ENCODE peak calls at places on chromosomes 5 and 9, in ten cellular contexts. One of them, this sample, is unnamed.

GRCh38 chr9:123359546-123359945 is 3.5 kb downstream of the CRB2 start:
- DNase-seq in adrenal gland: no peak
- DNase-seq in right lobe of liver: no peak
- DNase-seq in gastrocnemius medialis: no peak
- DNase-seq in sigmoid colon: no peak
- DNase-seq in breast epithelium: no peak
- DNase-seq in heart left ventricle: no peak
- DNase-seq in HCT116: no peak
- DNase-seq in IMR-90: no peak
- DNase-seq in NB4: no peak
- DNase-seq in this sample: no peak

GRCh38 chr5:132428811-132429440 is 59.4 kb downstream of the SLC22A5 start:
- DNase-seq in adrenal gland: peak; percentile 18
- DNase-seq in right lobe of liver: no peak
- DNase-seq in gastrocnemius medialis: no peak
- DNase-seq in sigmoid colon: no peak
- DNase-seq in breast epithelium: no peak
- DNase-seq in heart left ventricle: peak; percentile 12
- DNase-seq in HCT116: no peak
- DNase-seq in IMR-90: peak; percentile 87
- DNase-seq in NB4: no peak
- DNase-seq in this sample: peak; percentile 71

GRCh38 chr9:116687074-116687761 is at the start of gene TRIM32:
- DNase-seq in adrenal gland: peak; percentile 94
- DNase-seq in right lobe of liver: peak; percentile 93
- DNase-seq in gastrocnemius medialis: peak; percentile 92
- DNase-seq in sigmoid colon: peak; percentile 94
- DNase-seq in breast epithelium: peak; percentile 80
- DNase-seq in heart left ventricle: peak; percentile 93
- DNase-seq in HCT116: peak; percentile 51
- DNase-seq in IMR-90: peak; percentile 81
- DNase-seq in NB4: no peak
- DNase-seq in this sample: peak; percentile 85

GRCh38 chr9:14155237-14155636 is 158.7 kb downstream of the NFIB start:
- DNase-seq in adrenal gland: no peak
- DNase-seq in right lobe of liver: no peak
- DNase-seq in gastrocnemius medialis: no peak
- DNase-seq in sigmoid colon: no peak
- DNase-seq in breast epithelium: no peak
- DNase-seq in heart left ventricle: no peak
- DNase-seq in HCT116: no peak
- DNase-seq in IMR-90: no peak
- DNase-seq in NB4: no peak
- DNase-seq in this sample: no peak

GRCh38 chr5:138610468-138611294 is 35.5 kb upstream of the HSPA9 start:
- DNase-seq in adrenal gland: no peak
- DNase-seq in right lobe of liver: no peak
- DNase-seq in gastrocnemius medialis: no peak
- DNase-seq in sigmoid colon: peak; percentile 65
- DNase-seq in breast epithelium: no peak
- DNase-seq in heart left ventricle: no peak
- DNase-seq in HCT116: no peak
- DNase-seq in IMR-90: no peak
- DNase-seq in NB4: peak; percentile 10
- DNase-seq in this sample: no peak

GRCh38 chr9:124122813-124123462 is 111.4 kb downstream of the LHX2 start:
- DNase-seq in adrenal gland: no peak
- DNase-seq in right lobe of liver: no peak
- DNase-seq in gastrocnemius medialis: no peak
- DNase-seq in sigmoid colon: no peak
- DNase-seq in breast epithelium: no peak
- DNase-seq in heart left ventricle: no peak
- DNase-seq in HCT116: no peak
- DNase-seq in IMR-90: peak; percentile 43
- DNase-seq in NB4: peak; percentile 44
- DNase-seq in this sample: no peak

GRCh38 chr9:32161720-32162119 is 222.7 kb upstream of the ACO1 start:
- DNase-seq in adrenal gland: no peak
- DNase-seq in right lobe of liver: no peak
- DNase-seq in gastrocnemius medialis: no peak
- DNase-seq in sigmoid colon: no peak
- DNase-seq in breast epithelium: no peak
- DNase-seq in heart left ventricle: no peak
- DNase-seq in HCT116: no peak
- DNase-seq in IMR-90: no peak
- DNase-seq in NB4: no peak
- DNase-seq in this sample: no peak

GRCh38 chr9:116998305-116998704 is 311.2 kb downstream of the TRIM32 start:
- DNase-seq in adrenal gland: no peak
- DNase-seq in right lobe of liver: no peak
- DNase-seq in gastrocnemius medialis: no peak
- DNase-seq in sigmoid colon: no peak
- DNase-seq in breast epithelium: no peak
- DNase-seq in heart left ventricle: no peak
- DNase-seq in HCT116: no peak
- DNase-seq in IMR-90: peak; percentile 37
- DNase-seq in NB4: peak; percentile 20
- DNase-seq in this sample: no peak

GRCh38 chr5:80220268-80220897 is 35.5 kb downstream of the SERINC5 start:
- DNase-seq in adrenal gland: no peak
- DNase-seq in right lobe of liver: no peak
- DNase-seq in gastrocnemius medialis: no peak
- DNase-seq in sigmoid colon: no peak
- DNase-seq in breast epithelium: no peak
- DNase-seq in heart left ventricle: no peak
- DNase-seq in HCT116: no peak
- DNase-seq in IMR-90: no peak
- DNase-seq in NB4: no peak
- DNase-seq in this sample: no peak

GRCh38 chr9:126151671-126152050 is 175.0 kb upstream of the MVB12B start:
- DNase-seq in adrenal gland: no peak
- DNase-seq in right lobe of liver: no peak
- DNase-seq in gastrocnemius medialis: no peak
- DNase-seq in sigmoid colon: no peak
- DNase-seq in breast epithelium: no peak
- DNase-seq in heart left ventricle: no peak
- DNase-seq in HCT116: no peak
- DNase-seq in IMR-90: no peak
- DNase-seq in NB4: no peak
- DNase-seq in this sample: peak; percentile 10

GRCh38 chr5:147949711-147950573 is 43.6 kb upstream of the C5orf46 start:
- DNase-seq in adrenal gland: no peak
- DNase-seq in right lobe of liver: no peak
- DNase-seq in gastrocnemius medialis: no peak
- DNase-seq in sigmoid colon: no peak
- DNase-seq in breast epithelium: no peak
- DNase-seq in heart left ventricle: no peak
- DNase-seq in HCT116: peak; percentile 33
- DNase-seq in IMR-90: peak; percentile 39
- DNase-seq in NB4: peak; percentile 43
- DNase-seq in this sample: no peak

DNA sequence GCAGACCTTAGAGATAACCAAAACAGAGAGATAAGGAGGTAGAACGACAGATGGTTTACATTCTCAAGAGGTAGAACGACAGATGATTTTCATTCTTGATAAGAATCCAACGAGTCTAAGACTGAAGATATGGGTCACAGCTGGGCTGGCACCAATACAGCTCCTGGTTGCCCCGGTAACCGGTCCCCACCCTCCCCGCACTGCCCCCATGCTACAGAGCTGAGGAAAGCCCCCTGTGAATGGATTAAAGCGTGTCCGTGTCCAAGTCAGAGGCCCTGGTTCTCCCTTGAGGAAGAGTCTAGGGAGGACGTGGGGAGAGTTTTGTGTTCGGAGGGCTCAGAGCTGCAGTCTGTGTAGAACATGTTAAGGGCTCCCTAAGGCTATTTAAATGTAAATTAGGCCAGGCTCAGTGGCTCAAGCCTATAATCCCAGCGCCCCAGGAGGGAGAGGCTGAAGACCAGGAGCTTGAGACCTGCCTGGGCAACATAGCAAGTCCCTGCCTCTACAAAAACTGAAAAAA is 8.1 kb downstream of the IDNK start:
- DNase-seq in adrenal gland: no peak
- DNase-seq in right lobe of liver: no peak
- DNase-seq in gastrocnemius medialis: no peak
- DNase-seq in sigmoid colon: no peak
- DNase-seq in breast epithelium: no peak
- DNase-seq in heart left ventricle: no peak
- DNase-seq in HCT116: no peak
- DNase-seq in IMR-90: peak; percentile 42
- DNase-seq in NB4: no peak
- DNase-seq in this sample: no peak
- H3K4me3 ChIP-seq in adrenal gland: no peak overlapping the region
- H3K4me3 ChIP-seq in right lobe of liver: no peak overlapping the region
- H3K4me3 ChIP-seq in gastrocnemius medialis: no peak overlapping the region
- H3K4me3 ChIP-seq in sigmoid colon: no peak overlapping the region
- H3K4me3 ChIP-seq in breast epithelium: no peak overlapping the region
- H3K4me3 ChIP-seq in heart left ventricle: no peak overlapping the region
- H3K4me3 ChIP-seq in HCT116: no peak overlapping the region
- H3K4me3 ChIP-seq in IMR-90: no peak overlapping the region
- H3K4me3 ChIP-seq in NB4: no peak overlapping the region
- H3K4me3 ChIP-seq in this sample: no peak overlapping the region

DNA sequence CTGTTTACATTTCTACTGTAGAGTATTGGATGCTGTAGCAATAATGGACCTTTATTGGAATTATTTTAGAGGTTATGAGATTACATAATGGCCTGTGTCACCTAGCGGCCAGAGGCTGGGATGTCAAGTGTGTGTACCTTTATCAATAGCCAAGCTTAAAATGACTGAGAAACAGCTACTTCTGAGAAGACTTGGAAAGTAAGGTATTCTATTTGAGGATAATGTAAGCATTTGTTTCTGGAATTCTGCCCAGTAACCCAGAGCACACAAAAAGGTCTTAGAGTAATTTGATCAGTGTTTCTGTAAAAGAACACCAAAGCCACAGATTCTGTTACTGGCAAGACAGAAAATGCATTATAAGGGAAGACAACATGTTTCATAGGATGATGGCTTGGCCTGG is 116.8 kb downstream of the MACIR start:
- DNase-seq in adrenal gland: no peak
- DNase-seq in right lobe of liver: no peak
- DNase-seq in gastrocnemius medialis: no peak
- DNase-seq in sigmoid colon: no peak
- DNase-seq in breast epithelium: no peak
- DNase-seq in heart left ventricle: no peak
- DNase-seq in HCT116: no peak
- DNase-seq in IMR-90: peak; percentile 92
- DNase-seq in NB4: no peak
- DNase-seq in this sample: no peak
- TF ChIP-seq CTCF in adrenal gland: no peak
- TF ChIP-seq CTCF in right lobe of liver: no peak
- TF ChIP-seq CTCF in gastrocnemius medialis: no peak
- TF ChIP-seq CTCF in sigmoid colon: no peak
- TF ChIP-seq CTCF in breast epithelium: no peak
- TF ChIP-seq CTCF in heart left ventricle: no peak
- TF ChIP-seq CTCF in HCT116: peak; percentile 5
- TF ChIP-seq CTCF in IMR-90: no peak
- TF ChIP-seq CTCF in NB4: no peak
- TF ChIP-seq CTCF in this sample: no peak

GRCh38 chr5:157107508-157107907 is 1.3 kb downstream of the HAVCR2 start:
- DNase-seq in adrenal gland: no peak
- DNase-seq in right lobe of liver: no peak
- DNase-seq in gastrocnemius medialis: no peak
- DNase-seq in sigmoid colon: no peak
- DNase-seq in breast epithelium: no peak
- DNase-seq in heart left ventricle: no peak
- DNase-seq in HCT116: no peak
- DNase-seq in IMR-90: no peak
- DNase-seq in NB4: peak; percentile 46
- DNase-seq in this sample: no peak

GRCh38 chr5:157106668-157107461 is 2.0 kb downstream of the HAVCR2 start:
- DNase-seq in adrenal gland: peak; percentile 50
- DNase-seq in right lobe of liver: peak; percentile 33
- DNase-seq in gastrocnemius medialis: peak; percentile 17
- DNase-seq in sigmoid colon: no peak
- DNase-seq in breast epithelium: no peak
- DNase-seq in heart left ventricle: peak; percentile 32
- DNase-seq in HCT116: no peak
- DNase-seq in IMR-90: peak; percentile 3
- DNase-seq in NB4: peak; percentile 79
- DNase-seq in this sample: peak; percentile 86

GRCh38 chr5:157113007-157113406 is 4.2 kb upstream of the HAVCR2 start:
- DNase-seq in adrenal gland: no peak
- DNase-seq in right lobe of liver: no peak
- DNase-seq in gastrocnemius medialis: no peak
- DNase-seq in sigmoid colon: no peak
- DNase-seq in breast epithelium: no peak
- DNase-seq in heart left ventricle: no peak
- DNase-seq in HCT116: no peak
- DNase-seq in IMR-90: peak; percentile 13
- DNase-seq in NB4: peak; percentile 18
- DNase-seq in this sample: no peak

GRCh38 chr5:157108961-157109360 is at the start of gene HAVCR2:
- DNase-seq in adrenal gland: peak; percentile 48
- DNase-seq in right lobe of liver: peak; percentile 31
- DNase-seq in gastrocnemius medialis: peak; percentile 38
- DNase-seq in sigmoid colon: no peak
- DNase-seq in breast epithelium: no peak
- DNase-seq in heart left ventricle: peak; percentile 30
- DNase-seq in HCT116: no peak
- DNase-seq in IMR-90: no peak
- DNase-seq in NB4: peak; percentile 36
- DNase-seq in this sample: peak; percentile 50

GRCh38 chr5:157109744-157110143 is 900 bp upstream of the HAVCR2 start:
- DNase-seq in adrenal gland: no peak
- DNase-seq in right lobe of liver: no peak
- DNase-seq in gastrocnemius medialis: no peak
- DNase-seq in sigmoid colon: no peak
- DNase-seq in breast epithelium: no peak
- DNase-seq in heart left ventricle: no peak
- DNase-seq in HCT116: no peak
- DNase-seq in IMR-90: no peak
- DNase-seq in NB4: peak; percentile 55
- DNase-seq in this sample: no peak
- TF ChIP-seq POLR2A in adrenal gland: no peak
- TF ChIP-seq POLR2A in right lobe of liver: no peak
- TF ChIP-seq POLR2A in gastrocnemius medialis: no peak
- TF ChIP-seq POLR2A in sigmoid colon: no peak
- TF ChIP-seq POLR2A in breast epithelium: no peak
- TF ChIP-seq POLR2A in heart left ventricle: no peak
- TF ChIP-seq POLR2A in HCT116: no peak
- TF ChIP-seq POLR2A in IMR-90: no peak
- TF ChIP-seq POLR2A in NB4: no peak
- TF ChIP-seq POLR2A in this sample: no peak

DNA sequence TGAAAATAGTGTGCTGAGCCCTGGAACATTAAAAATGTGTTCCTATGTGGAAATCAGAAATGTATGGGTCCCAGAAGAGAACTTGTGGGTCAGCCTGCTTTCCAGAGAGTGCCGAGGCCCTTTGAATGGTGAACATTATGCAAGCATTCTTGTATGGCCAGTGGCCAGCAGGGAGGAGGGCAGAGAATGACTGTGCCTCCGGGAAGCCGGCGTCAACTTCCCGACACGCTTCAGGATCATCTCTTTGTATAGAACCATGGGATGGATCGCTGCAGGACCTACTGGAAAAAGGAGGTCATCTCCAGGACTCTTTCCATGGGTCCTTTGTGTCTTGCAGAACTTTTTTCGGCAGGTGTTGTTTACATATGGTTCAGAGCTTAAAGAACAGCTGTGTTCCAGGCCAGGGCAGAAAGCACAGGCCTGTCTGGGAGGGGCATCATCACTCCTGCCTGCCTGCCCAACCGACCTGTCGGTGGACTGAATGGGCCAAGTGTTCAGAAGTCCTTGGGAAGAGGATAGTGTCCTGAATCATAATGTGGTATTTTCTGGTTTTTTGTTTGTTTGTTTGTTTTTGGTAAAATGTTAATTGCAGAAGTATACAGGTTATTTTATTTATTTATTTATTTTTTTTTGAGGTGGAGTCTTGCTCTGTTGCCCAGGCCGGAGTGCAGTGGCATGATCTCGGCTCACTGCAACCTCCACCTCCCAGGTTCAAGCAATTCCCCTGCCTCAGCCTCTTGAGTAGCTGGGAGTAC is 9.0 kb downstream of the PRRC2B start:
- DNase-seq in adrenal gland: peak; percentile 95
- DNase-seq in right lobe of liver: peak; percentile 86
- DNase-seq in gastrocnemius medialis: peak; percentile 93
- DNase-seq in sigmoid colon: peak; percentile 96
- DNase-seq in breast epithelium: peak; percentile 87
- DNase-seq in heart left ventricle: peak; percentile 84
- DNase-seq in HCT116: no peak
- DNase-seq in IMR-90: peak; percentile 89
- DNase-seq in NB4: no peak
- DNase-seq in this sample: peak; percentile 96
- H3K4me3 ChIP-seq in adrenal gland: no peak overlapping the region
- H3K4me3 ChIP-seq in right lobe of liver: no peak overlapping the region
- H3K4me3 ChIP-seq in gastrocnemius medialis: peak overlapping the region; percentile 50
- H3K4me3 ChIP-seq in sigmoid colon: no peak overlapping the region
- H3K4me3 ChIP-seq in breast epithelium: peak overlapping the region; percentile 13
- H3K4me3 ChIP-seq in heart left ventricle: peak overlapping the region; percentile 29
- H3K4me3 ChIP-seq in HCT116: no peak overlapping the region
- H3K4me3 ChIP-seq in IMR-90: no peak overlapping the region
- H3K4me3 ChIP-seq in NB4: no peak overlapping the region
- H3K4me3 ChIP-seq in this sample: no peak overlapping the region

This sample was measured in lower leg skin.